ENCODE peak calls at places on chromosomes 13 and 19, in ten cellular contexts. E is T-helper 17 cell; I is aorta; A is hepatocyte; P is pancreas; U is effector memory CD4-positive, alpha-beta T cell; O is ovary; Y is esophagus squamous epithelium; F is CD8-positive, alpha-beta memory T cell; V is neuronal stem cell. T is an unnamed sample.

GRCh38 chr13:27644302-27644701 is 22.6 kb downstream of the POLR1D start:
- DNase-seq in E (no peak), I (no peak), A (no peak), P (no peak), U (no peak), O (no peak), Y (no peak), F (no peak), V (no peak), T (no peak)

GRCh38 chr13:113839536-113840204 is 24.2 kb downstream of the GAS6 start:
- DNase-seq in E (no peak), I (peak; percentile 67), A (no peak), P (peak; percentile 85), U (no peak), O (peak; percentile 12), Y (no peak), F (no peak), V (no peak), T (peak; percentile 11)

GRCh38 chr19:30062331-30063183 is 120.5 kb downstream of the URI1 start:
- DNase-seq in E (no peak), I (no peak), A (no peak), P (no peak), U (no peak), O (no peak), Y (no peak), F (no peak), V (no peak), T (no peak)

GRCh38 chr19:21940684-21941083 is 70.1 kb downstream of the ZNF208 start:
- DNase-seq in E (no peak), I (no peak), A (no peak), P (peak; percentile 34), U (no peak), O (no peak), Y (no peak), F (no peak), V (no peak), T (no peak)

GRCh38 chr19:55147408-55148251 is 1.4 kb downstream of the TNNT1 start:
- DNase-seq in E (no peak), I (no peak), A (no peak), P (no peak), U (no peak), O (no peak), Y (no peak), F (no peak), V (no peak), T (peak; percentile 67)

GRCh38 chr13:47639716-47640447 is 361.2 kb downstream of the SUCLA2 start:
- DNase-seq in E (no peak), I (no peak), A (no peak), P (no peak), U (no peak), O (no peak), Y (no peak), F (no peak), V (no peak), T (no peak)

GRCh38 chr13:51524312-51524711 is 60.0 kb upstream of the WDFY2 start:
- DNase-seq in E (no peak), I (no peak), A (peak; percentile 66), P (no peak), U (no peak), O (no peak), Y (no peak), F (no peak), V (no peak), T (no peak)

GRCh38 chr13:110799246-110800236 is 86.0 kb downstream of the ING1 start:
- DNase-seq in E (no peak), I (peak; percentile 73), A (peak; percentile 73), P (no peak), U (no peak), O (peak; percentile 75), Y (no peak), F (no peak), V (no peak), T (peak; percentile 62)

GRCh38 chr13:105083986-105084385 is 1451.5 kb downstream of the EFNB2 start:
- DNase-seq in E (no peak), I (no peak), A (no peak), P (no peak), U (no peak), O (no peak), Y (no peak), F (no peak), V (no peak), T (no peak)

GRCh38 chr13:40420160-40420740 is 246.2 kb downstream of the FOXO1 start:
- DNase-seq in E (no peak), I (no peak), A (no peak), P (no peak), U (no peak), O (no peak), Y (no peak), F (no peak), V (no peak), T (no peak)

GRCh38 chr13:85503797-85504196 is 295.4 kb downstream of the SLITRK6 start:
- DNase-seq in E (no peak), I (no peak), A (no peak), P (no peak), U (no peak), O (no peak), Y (no peak), F (no peak), V (no peak), T (no peak)

GRCh38 chr13:23365652-23366051 is 67.8 kb downstream of the SACS start:
- DNase-seq in E (no peak), I (no peak), A (no peak), P (no peak), U (no peak), O (no peak), Y (no peak), F (no peak), V (no peak), T (no peak)

GRCh38 chr19:28393574-28394336 is 819.2 kb downstream of the UQCRFS1 start:
- DNase-seq in E (no peak), I (no peak), A (no peak), P (no peak), U (no peak), O (no peak), Y (no peak), F (no peak), V (no peak), T (no peak)

GRCh38 chr19:41706741-41707501 is 1.5 kb upstream of the CEACAM5 start:
- DNase-seq in E (peak; percentile 67), I (peak; percentile 64), A (peak; percentile 15), P (peak; percentile 88), U (peak; percentile 48), O (no peak), Y (no peak), F (peak; percentile 67), V (peak; percentile 2), T (peak; percentile 59)

GRCh38 chr19:41703602-41704293 is 4.7 kb upstream of the CEACAM5 start:
- DNase-seq in E (no peak), I (no peak), A (no peak), P (no peak), U (no peak), O (no peak), Y (no peak), F (no peak), V (no peak), T (no peak)

GRCh38 chr19:41707502-41707812 is 969 bp upstream of the CEACAM5 start:
- DNase-seq in E (no peak), I (no peak), A (no peak), P (no peak), U (no peak), O (no peak), Y (no peak), F (no peak), V (no peak), T (no peak)

GRCh38 chr19:41707871-41708371 is 505 bp upstream of the CEACAM5 start:
- DNase-seq in E (no peak), I (no peak), A (no peak), P (no peak), U (no peak), O (no peak), Y (no peak), F (no peak), V (no peak), T (no peak)

GRCh38 chr19:41705393-41706174 is 2.8 kb upstream of the CEACAM5 start:
- DNase-seq in E (no peak), I (no peak), A (peak; percentile 24), P (no peak), U (no peak), O (no peak), Y (no peak), F (no peak), V (peak; percentile 4), T (no peak)
- H3K9me3 ChIP-seq in E (no peaks in the 10 kb centered on the region), I (no peaks in the 10 kb centered on the region), A (no peaks in the 10 kb centered on the region), P (no peaks in the 10 kb centered on the region), U (no peaks in the 10 kb centered on the region), O (no peaks in the 10 kb centered on the region), Y (no peaks in the 10 kb centered on the region), F (no peaks in the 10 kb centered on the region), V (peaks cover 20% of the 10 kb centered on the region), T (no peaks in the 10 kb centered on the region)

GRCh38 chr19:8096071-8096470 is 43.5 kb downstream of the CCL25 start:
- DNase-seq in E (no peak), I (no peak), A (no peak), P (no peak), U (no peak), O (no peak), Y (no peak), F (no peak), V (no peak), T (no peak)

GRCh38 chr19:8094336-8094735 is 41.8 kb downstream of the CCL25 start:
- DNase-seq in E (no peak), I (no peak), A (no peak), P (no peak), U (no peak), O (no peak), Y (no peak), F (no peak), V (no peak), T (no peak)

GRCh38 chr19:8097198-8097597 is 44.6 kb downstream of the CCL25 start:
- DNase-seq in E (no peak), I (no peak), A (no peak), P (no peak), U (no peak), O (no peak), Y (no peak), F (no peak), V (no peak), T (no peak)

GRCh38 chr19:8093740-8094139 is 41.2 kb downstream of the CCL25 start:
- DNase-seq in E (no peak), I (no peak), A (no peak), P (no peak), U (no peak), O (no peak), Y (no peak), F (no peak), V (no peak), T (no peak)

GRCh38 chr19:8095354-8095886 is 42.9 kb downstream of the CCL25 start:
- DNase-seq in E (no peak), I (no peak), A (no peak), P (no peak), U (no peak), O (no peak), Y (no peak), F (no peak), V (no peak), T (no peak)
- H3K9me3 ChIP-seq in E (no peaks in the 10 kb centered on the region), I (peaks cover 22% of the 10 kb centered on the region), A (peaks cover 11% of the 10 kb centered on the region), P (peaks cover 4% of the 10 kb centered on the region), U (peaks cover 20% of the 10 kb centered on the region), O (no peaks in the 10 kb centered on the region), Y (peaks cover 28% of the 10 kb centered on the region), F (peaks cover 23% of the 10 kb centered on the region), V (peaks cover 33% of the 10 kb centered on the region), T (peaks cover 23% of the 10 kb centered on the region)

GRCh38 chr13:48908381-48909087 is 67.2 kb upstream of the FNDC3A start:
- DNase-seq in E (no peak), I (peak; percentile 45), A (no peak), P (no peak), U (no peak), O (no peak), Y (no peak), F (no peak), V (no peak), T (no peak)
- H3K9me3 ChIP-seq in E (no peaks in the 10 kb centered on the region), I (no peaks in the 10 kb centered on the region), A (no peaks in the 10 kb centered on the region), P (no peaks in the 10 kb centered on the region), U (no peaks in the 10 kb centered on the region), O (no peaks in the 10 kb centered on the region), Y (no peaks in the 10 kb centered on the region), F (no peaks in the 10 kb centered on the region), V (peaks cover 2% of the 10 kb centered on the region), T (no peaks in the 10 kb centered on the region)

GRCh38 chr19:9345005-9345404 is 17.8 kb upstream of the ZNF177 start:
- DNase-seq in E (no peak), I (no peak), A (no peak), P (no peak), U (no peak), O (no peak), Y (no peak), F (no peak), V (no peak), T (no peak)
- H3K9me3 ChIP-seq in E (peaks cover 47% of the 10 kb centered on the region), I (peaks cover 21% of the 10 kb centered on the region), A (peaks cover 77% of the 10 kb centered on the region), P (peaks cover 7% of the 10 kb centered on the region), U (peaks cover 70% of the 10 kb centered on the region), O (peaks cover 24% of the 10 kb centered on the region), Y (peaks cover 91% of the 10 kb centered on the region), F (peaks cover 77% of the 10 kb centered on the region), V (peaks cover 38% of the 10 kb centered on the region), T (peaks cover 94% of the 10 kb centered on the region)

T was measured in psoas muscle.